ENCODE peak calls at places on chromosomes 4 and X, in seven cellular contexts. One of them, this sample, is unnamed.

GRCh38 chr4:3261411-3262207 is 12.7 kb downstream of the MSANTD1 start:
- DNase-seq in H9: peak
- DNase-seq in neural crest cell: no peak
- DNase-seq in IMR-90: no peak
- DNase-seq in WERI-Rb-1: peak
- DNase-seq in astrocyte of the spinal cord: no peak
- DNase-seq in mucosa of descending colon: no peak
- DNase-seq in this sample: no peak

GRCh38 chrX:18424482-18425198 is 768 bp upstream of the CDKL5 start:
- DNase-seq in H9: peak
- DNase-seq in neural crest cell: peak
- DNase-seq in IMR-90: peak
- DNase-seq in WERI-Rb-1: peak
- DNase-seq in astrocyte of the spinal cord: peak
- DNase-seq in mucosa of descending colon: no peak
- DNase-seq in this sample: peak

GRCh38 chrX:84441143-84441542 is 61.1 kb downstream of the HDX start:
- DNase-seq in H9: no peak
- DNase-seq in neural crest cell: no peak
- DNase-seq in IMR-90: peak
- DNase-seq in WERI-Rb-1: no peak
- DNase-seq in astrocyte of the spinal cord: no peak
- DNase-seq in mucosa of descending colon: no peak
- DNase-seq in this sample: no peak

GRCh38 chrX:151004085-151004484 is 20.9 kb downstream of the HMGB3 start:
- DNase-seq in H9: no peak
- DNase-seq in neural crest cell: no peak
- DNase-seq in IMR-90: peak
- DNase-seq in WERI-Rb-1: no peak
- DNase-seq in astrocyte of the spinal cord: no peak
- DNase-seq in mucosa of descending colon: no peak
- DNase-seq in this sample: no peak

GRCh38 chrX:16664059-16664458 is 14.1 kb downstream of the S100G start:
- DNase-seq in H9: no peak
- DNase-seq in neural crest cell: no peak
- DNase-seq in IMR-90: peak
- DNase-seq in WERI-Rb-1: no peak
- DNase-seq in astrocyte of the spinal cord: peak
- DNase-seq in mucosa of descending colon: no peak
- DNase-seq in this sample: no peak

GRCh38 chr4:6771229-6771671 is 11.3 kb upstream of the KIAA0232 start:
- DNase-seq in H9: no peak
- DNase-seq in neural crest cell: no peak
- DNase-seq in IMR-90: peak
- DNase-seq in WERI-Rb-1: no peak
- DNase-seq in astrocyte of the spinal cord: no peak
- DNase-seq in mucosa of descending colon: no peak
- DNase-seq in this sample: no peak

GRCh38 chr4:166165829-166166420 is 292.9 kb downstream of the TLL1 start:
- DNase-seq in H9: no peak
- DNase-seq in neural crest cell: peak
- DNase-seq in IMR-90: peak
- DNase-seq in WERI-Rb-1: peak
- DNase-seq in astrocyte of the spinal cord: peak
- DNase-seq in mucosa of descending colon: no peak
- DNase-seq in this sample: peak

GRCh38 chr4:81351653-81352455 is 119.9 kb downstream of the RASGEF1B start:
- DNase-seq in H9: peak
- DNase-seq in neural crest cell: peak
- DNase-seq in IMR-90: peak
- DNase-seq in WERI-Rb-1: peak
- DNase-seq in astrocyte of the spinal cord: peak
- DNase-seq in mucosa of descending colon: peak
- DNase-seq in this sample: peak

GRCh38 chrX:16882702-16883486 is 12.7 kb upstream of the RBBP7 start:
- DNase-seq in H9: peak
- DNase-seq in neural crest cell: peak
- DNase-seq in IMR-90: peak
- DNase-seq in WERI-Rb-1: peak
- DNase-seq in astrocyte of the spinal cord: peak
- DNase-seq in mucosa of descending colon: peak
- DNase-seq in this sample: peak

GRCh38 chrX:118872102-118872566 is 48.5 kb downstream of the ZCCHC12 start:
- DNase-seq in H9: no peak
- DNase-seq in neural crest cell: no peak
- DNase-seq in IMR-90: no peak
- DNase-seq in WERI-Rb-1: no peak
- DNase-seq in astrocyte of the spinal cord: no peak
- DNase-seq in mucosa of descending colon: no peak
- DNase-seq in this sample: no peak

GRCh38 chr4:5787311-5787710 is 76.3 kb downstream of the EVC start:
- DNase-seq in H9: peak
- DNase-seq in neural crest cell: no peak
- DNase-seq in IMR-90: no peak
- DNase-seq in WERI-Rb-1: no peak
- DNase-seq in astrocyte of the spinal cord: no peak
- DNase-seq in mucosa of descending colon: no peak
- DNase-seq in this sample: no peak

GRCh38 chr4:52015366-52015765 is 4.8 kb downstream of the LRRC66 start:
- DNase-seq in H9: no peak
- DNase-seq in neural crest cell: no peak
- DNase-seq in IMR-90: no peak
- DNase-seq in WERI-Rb-1: no peak
- DNase-seq in astrocyte of the spinal cord: no peak
- DNase-seq in mucosa of descending colon: no peak
- DNase-seq in this sample: no peak

GRCh38 chrX:38819163-38819562 is 17.9 kb downstream of the MID1IP1 start:
- DNase-seq in H9: no peak
- DNase-seq in neural crest cell: no peak
- DNase-seq in IMR-90: no peak
- DNase-seq in WERI-Rb-1: no peak
- DNase-seq in astrocyte of the spinal cord: no peak
- DNase-seq in mucosa of descending colon: no peak
- DNase-seq in this sample: no peak

GRCh38 chrX:38820751-38821150 is 19.5 kb downstream of the MID1IP1 start:
- DNase-seq in H9: no peak
- DNase-seq in neural crest cell: no peak
- DNase-seq in IMR-90: no peak
- DNase-seq in WERI-Rb-1: no peak
- DNase-seq in astrocyte of the spinal cord: no peak
- DNase-seq in mucosa of descending colon: no peak
- DNase-seq in this sample: no peak

GRCh38 chrX:38817004-38817703 is 15.9 kb downstream of the MID1IP1 start:
- DNase-seq in H9: peak
- DNase-seq in neural crest cell: no peak
- DNase-seq in IMR-90: peak
- DNase-seq in WERI-Rb-1: no peak
- DNase-seq in astrocyte of the spinal cord: no peak
- DNase-seq in mucosa of descending colon: peak
- DNase-seq in this sample: peak

GRCh38 chrX:38816158-38816557 is 14.9 kb downstream of the MID1IP1 start:
- DNase-seq in H9: no peak
- DNase-seq in neural crest cell: no peak
- DNase-seq in IMR-90: no peak
- DNase-seq in WERI-Rb-1: no peak
- DNase-seq in astrocyte of the spinal cord: no peak
- DNase-seq in mucosa of descending colon: no peak
- DNase-seq in this sample: no peak

GRCh38 chrX:38819709-38820108 is 18.4 kb downstream of the MID1IP1 start:
- DNase-seq in H9: no peak
- DNase-seq in neural crest cell: no peak
- DNase-seq in IMR-90: no peak
- DNase-seq in WERI-Rb-1: no peak
- DNase-seq in astrocyte of the spinal cord: no peak
- DNase-seq in mucosa of descending colon: no peak
- DNase-seq in this sample: no peak
- TF ChIP-seq CTCF in H9: no peak
- TF ChIP-seq CTCF in neural crest cell: no peak
- TF ChIP-seq CTCF in IMR-90: no peak
- TF ChIP-seq CTCF in WERI-Rb-1: no peak
- TF ChIP-seq CTCF in astrocyte of the spinal cord: no peak
- TF ChIP-seq CTCF in mucosa of descending colon: no peak
- TF ChIP-seq CTCF in this sample: no peak

DNA sequence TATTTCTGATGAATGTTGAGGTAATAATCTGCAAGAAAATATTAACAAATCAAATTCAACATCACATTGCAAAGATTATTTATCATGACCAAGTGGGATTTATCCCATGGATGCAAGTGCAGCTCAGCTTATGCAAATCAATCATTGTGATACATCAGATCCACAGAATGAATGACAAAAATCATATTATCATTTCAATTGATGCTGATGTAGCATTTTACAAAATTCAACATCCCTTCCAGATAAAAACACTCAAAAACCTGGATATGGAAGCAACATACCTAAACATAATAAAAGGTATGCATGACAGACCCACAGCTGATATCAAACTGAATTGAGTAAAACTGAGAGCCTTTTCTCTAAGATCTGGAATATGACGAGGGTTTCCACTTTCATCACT is 1915.4 kb downstream of the ARAP2 start:
- DNase-seq in H9: no peak
- DNase-seq in neural crest cell: no peak
- DNase-seq in IMR-90: no peak
- DNase-seq in WERI-Rb-1: no peak
- DNase-seq in astrocyte of the spinal cord: no peak
- DNase-seq in mucosa of descending colon: no peak
- DNase-seq in this sample: no peak
- TF ChIP-seq CTCF in H9: no peak
- TF ChIP-seq CTCF in neural crest cell: no peak
- TF ChIP-seq CTCF in IMR-90: no peak
- TF ChIP-seq CTCF in WERI-Rb-1: no peak
- TF ChIP-seq CTCF in astrocyte of the spinal cord: no peak
- TF ChIP-seq CTCF in mucosa of descending colon: no peak
- TF ChIP-seq CTCF in this sample: no peak

GRCh38 chr4:154349829-154350228 is 141.8 kb downstream of the DCHS2 start:
- DNase-seq in H9: no peak
- DNase-seq in neural crest cell: no peak
- DNase-seq in IMR-90: no peak
- DNase-seq in WERI-Rb-1: no peak
- DNase-seq in astrocyte of the spinal cord: no peak
- DNase-seq in mucosa of descending colon: no peak
- DNase-seq in this sample: no peak
- TF ChIP-seq CTCF in H9: peak
- TF ChIP-seq CTCF in neural crest cell: peak
- TF ChIP-seq CTCF in IMR-90: peak
- TF ChIP-seq CTCF in WERI-Rb-1: peak
- TF ChIP-seq CTCF in astrocyte of the spinal cord: peak
- TF ChIP-seq CTCF in mucosa of descending colon: no peak
- TF ChIP-seq CTCF in this sample: peak

DNA sequence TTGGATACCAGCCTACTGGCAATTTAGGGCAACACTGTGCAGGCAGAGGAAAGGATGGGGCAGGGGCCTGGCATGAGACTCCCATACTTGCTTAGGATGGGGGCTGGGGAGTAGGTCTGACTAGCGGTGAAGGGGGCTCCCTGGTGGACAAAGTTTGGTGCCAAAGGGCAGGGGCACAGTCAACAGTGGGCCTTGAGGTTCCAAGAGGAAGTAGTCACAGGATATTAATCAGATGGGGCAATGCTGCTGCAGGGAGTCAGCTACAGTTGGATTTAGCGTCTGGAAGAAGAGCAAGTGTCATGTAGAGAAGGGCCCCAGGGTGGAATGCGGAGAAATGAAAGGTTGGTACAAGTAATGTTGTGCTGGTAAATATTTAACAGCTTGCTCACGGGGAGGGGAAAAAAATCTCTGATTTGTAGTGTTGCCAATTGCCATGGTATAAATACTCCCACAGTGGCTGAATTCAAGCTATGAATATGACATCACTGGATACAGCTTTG is 139.4 kb downstream of the PJA1 start:
- DNase-seq in H9: no peak
- DNase-seq in neural crest cell: no peak
- DNase-seq in IMR-90: peak
- DNase-seq in WERI-Rb-1: no peak
- DNase-seq in astrocyte of the spinal cord: peak
- DNase-seq in mucosa of descending colon: no peak
- DNase-seq in this sample: no peak
- TF ChIP-seq CTCF in H9: no peak
- TF ChIP-seq CTCF in neural crest cell: no peak
- TF ChIP-seq CTCF in IMR-90: no peak
- TF ChIP-seq CTCF in WERI-Rb-1: no peak
- TF ChIP-seq CTCF in astrocyte of the spinal cord: no peak
- TF ChIP-seq CTCF in mucosa of descending colon: no peak
- TF ChIP-seq CTCF in this sample: no peak

DNA sequence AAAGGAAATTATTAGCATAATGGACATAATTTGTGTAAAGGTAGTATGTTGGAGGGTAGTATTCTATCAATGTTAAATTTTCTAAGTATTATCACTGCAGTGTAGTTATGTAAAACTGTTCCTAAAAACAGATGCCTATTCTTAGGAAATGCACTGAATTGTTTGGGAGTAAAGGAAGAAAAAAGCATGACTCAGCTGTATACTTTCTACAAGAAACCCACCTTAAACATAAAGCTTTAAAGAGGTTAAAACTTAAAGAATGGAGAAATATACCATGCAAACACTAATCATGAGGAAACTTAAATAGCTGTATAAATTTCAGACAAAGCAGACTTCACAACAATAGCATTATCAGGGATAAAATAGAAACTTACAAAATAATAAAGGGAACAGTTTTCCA is 292.9 kb downstream of the ANTXR2 start:
- DNase-seq in H9: no peak
- DNase-seq in neural crest cell: no peak
- DNase-seq in IMR-90: no peak
- DNase-seq in WERI-Rb-1: no peak
- DNase-seq in astrocyte of the spinal cord: no peak
- DNase-seq in mucosa of descending colon: no peak
- DNase-seq in this sample: no peak
- TF ChIP-seq CTCF in H9: no peak
- TF ChIP-seq CTCF in neural crest cell: no peak
- TF ChIP-seq CTCF in IMR-90: no peak
- TF ChIP-seq CTCF in WERI-Rb-1: no peak
- TF ChIP-seq CTCF in astrocyte of the spinal cord: no peak
- TF ChIP-seq CTCF in mucosa of descending colon: no peak
- TF ChIP-seq CTCF in this sample: no peak

GRCh38 chrX:138986866-138987265 is 275.3 kb upstream of the FGF13 start:
- DNase-seq in H9: no peak
- DNase-seq in neural crest cell: no peak
- DNase-seq in IMR-90: no peak
- DNase-seq in WERI-Rb-1: no peak
- DNase-seq in astrocyte of the spinal cord: peak
- DNase-seq in mucosa of descending colon: no peak
- DNase-seq in this sample: no peak

GRCh38 chrX:138982350-138982749 is 270.8 kb upstream of the FGF13 start:
- DNase-seq in H9: no peak
- DNase-seq in neural crest cell: no peak
- DNase-seq in IMR-90: no peak
- DNase-seq in WERI-Rb-1: no peak
- DNase-seq in astrocyte of the spinal cord: no peak
- DNase-seq in mucosa of descending colon: no peak
- DNase-seq in this sample: no peak

DNA sequence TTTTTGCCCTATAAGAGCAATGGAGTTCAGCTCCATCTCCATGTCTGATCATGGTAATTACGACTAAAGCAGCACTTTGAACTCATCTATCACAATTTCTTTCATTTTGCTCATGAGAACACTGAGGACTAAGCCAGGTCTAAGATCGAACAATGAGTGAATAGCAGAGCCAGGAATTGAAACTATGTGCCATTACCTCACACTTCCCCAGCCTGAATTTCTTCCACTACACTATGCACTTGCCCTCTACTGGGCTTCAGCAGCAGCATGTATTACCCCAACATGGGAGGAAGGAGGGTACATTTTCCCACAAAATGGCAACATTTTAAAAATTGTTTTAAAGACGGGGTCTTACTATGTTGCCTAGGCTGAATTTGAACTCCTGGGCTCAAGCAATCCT is 274.7 kb upstream of the FGF13 start:
- DNase-seq in H9: no peak
- DNase-seq in neural crest cell: no peak
- DNase-seq in IMR-90: no peak
- DNase-seq in WERI-Rb-1: no peak
- DNase-seq in astrocyte of the spinal cord: peak
- DNase-seq in mucosa of descending colon: no peak
- DNase-seq in this sample: no peak
- TF ChIP-seq CTCF in H9: no peak
- TF ChIP-seq CTCF in neural crest cell: no peak
- TF ChIP-seq CTCF in IMR-90: no peak
- TF ChIP-seq CTCF in WERI-Rb-1: no peak
- TF ChIP-seq CTCF in astrocyte of the spinal cord: no peak
- TF ChIP-seq CTCF in mucosa of descending colon: no peak
- TF ChIP-seq CTCF in this sample: no peak

This sample was measured in endothelial cell.